ENCODE peak calls at places on chromosomes 2 and 18, in seven cellular contexts. T, G, I, E, M, Q and J are unnamed samples.

GRCh38 chr2:131425191-131426021 is 50.5 kb upstream of the TUBA3D start:
- DNase-seq in M (no peak), I (no peak), Q (no peak), G (no peak), E (no peak), T (peak), J (no peak)

GRCh38 chr2:240947607-240948006 is 41.5 kb downstream of the CROCC2 start:
- DNase-seq in T (no peak), G (peak), I (no peak), M (no peak), E (no peak), Q (no peak), J (no peak)

GRCh38 chr2:181790716-181791649 is 100.5 kb upstream of the ITPRID2 start:
- DNase-seq in M (peak), I (peak), G (no peak), T (peak), E (peak), Q (no peak), J (peak)

GRCh38 chr2:177983183-177983788 is 89.3 kb downstream of the PDE11A start:
- DNase-seq in Q (peak), G (no peak), I (no peak), M (peak), T (peak), E (peak), J (peak)

GRCh38 chr2:142472382-142472781 is 341.6 kb upstream of the LRP1B start:
- DNase-seq in T (peak), M (no peak), Q (no peak), G (no peak), E (no peak), I (no peak), J (no peak)

GRCh38 chr2:231297108-231297908 is 98.2 kb upstream of the B3GNT7 start:
- DNase-seq in M (peak), T (peak), E (peak), I (peak), Q (peak), G (peak), J (peak)

GRCh38 chr2:54483426-54483825 is 27.3 kb downstream of the SPTBN1 start:
- DNase-seq in T (no peak), I (no peak), G (no peak), M (peak), E (peak), Q (no peak), J (no peak)

GRCh38 chr18:29164020-29164706 is 987.2 kb upstream of the CDH2 start:
- DNase-seq in Q (no peak), G (no peak), I (no peak), T (peak), E (peak), M (peak), J (no peak)

GRCh38 chr2:231613054-231613654 is 20.5 kb downstream of the TEX44 start:
- DNase-seq in G (no peak), M (peak), Q (peak), I (no peak), T (no peak), E (no peak), J (no peak)

DNA sequence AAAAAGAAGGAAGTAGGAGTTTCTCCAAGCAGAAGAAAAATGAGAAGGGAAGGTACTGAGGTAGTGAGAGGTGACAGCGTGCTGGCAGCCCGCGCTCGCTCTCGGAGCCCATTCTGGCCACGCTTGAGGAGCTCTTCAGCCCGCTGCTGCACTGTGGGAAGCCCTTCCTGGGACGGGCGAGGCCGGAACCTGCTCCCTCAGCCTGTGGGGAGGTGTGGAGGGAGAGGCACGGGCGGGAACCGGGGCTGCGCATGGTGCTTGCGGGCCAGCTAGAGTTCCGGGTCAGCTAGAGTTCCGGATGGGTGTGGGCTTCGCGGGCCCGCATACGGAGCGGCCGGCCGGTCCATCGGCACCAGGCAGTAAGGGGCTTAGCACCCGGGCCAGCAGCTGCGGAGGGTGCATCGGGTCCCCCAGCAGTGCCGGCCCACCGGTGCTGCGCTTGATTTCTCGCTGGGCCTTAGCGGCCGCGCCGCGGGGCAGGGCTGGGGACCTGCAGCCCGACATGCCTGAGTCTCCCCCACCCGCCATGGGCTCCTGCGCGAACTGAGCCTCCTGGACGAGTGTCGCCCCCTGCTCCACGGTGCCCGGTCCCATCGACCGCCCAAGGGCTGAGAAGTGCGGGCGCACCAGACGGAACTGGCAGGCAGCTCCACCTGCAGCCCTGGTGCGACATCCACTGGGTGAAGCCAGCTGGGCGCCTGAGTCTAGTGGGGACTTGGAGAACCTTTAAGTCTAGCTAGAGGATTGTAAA is 11.1 kb upstream of the CYS1 start:
- DNase-seq in T (no peak), G (no peak), E (no peak), M (no peak), Q (no peak), I (no peak), J (no peak)
- H3K4me3 ChIP-seq in T (peak), G (no peak), E (no peak), M (no peak), Q (no peak), I (peak), J (peak)

GRCh38 chr2:106956416-106956815 is 70.4 kb upstream of the ST6GAL2 start:
- DNase-seq in E (no peak), G (no peak), Q (no peak), M (no peak), I (no peak), T (peak), J (no peak)
- H3K4me3 ChIP-seq in E (no peak), G (no peak), Q (no peak), M (no peak), I (no peak), T (no peak), J (no peak)

GRCh38 chr2:163351966-163352365 is 383.8 kb downstream of the FIGN start:
- DNase-seq in E (no peak), G (no peak), I (no peak), M (no peak), Q (no peak), T (no peak), J (no peak)

GRCh38 chr2:163347982-163348842 is 387.6 kb downstream of the FIGN start:
- DNase-seq in G (peak), I (peak), T (peak), M (peak), E (peak), Q (peak), J (no peak)

GRCh38 chr2:163345795-163346573 is 389.8 kb downstream of the FIGN start:
- DNase-seq in T (peak), Q (no peak), M (peak), G (no peak), I (peak), E (peak), J (peak)

GRCh38 chr2:163343316-163343715 is 392.5 kb downstream of the FIGN start:
- DNase-seq in I (no peak), G (no peak), M (no peak), E (no peak), Q (no peak), T (no peak), J (no peak)

DNA sequence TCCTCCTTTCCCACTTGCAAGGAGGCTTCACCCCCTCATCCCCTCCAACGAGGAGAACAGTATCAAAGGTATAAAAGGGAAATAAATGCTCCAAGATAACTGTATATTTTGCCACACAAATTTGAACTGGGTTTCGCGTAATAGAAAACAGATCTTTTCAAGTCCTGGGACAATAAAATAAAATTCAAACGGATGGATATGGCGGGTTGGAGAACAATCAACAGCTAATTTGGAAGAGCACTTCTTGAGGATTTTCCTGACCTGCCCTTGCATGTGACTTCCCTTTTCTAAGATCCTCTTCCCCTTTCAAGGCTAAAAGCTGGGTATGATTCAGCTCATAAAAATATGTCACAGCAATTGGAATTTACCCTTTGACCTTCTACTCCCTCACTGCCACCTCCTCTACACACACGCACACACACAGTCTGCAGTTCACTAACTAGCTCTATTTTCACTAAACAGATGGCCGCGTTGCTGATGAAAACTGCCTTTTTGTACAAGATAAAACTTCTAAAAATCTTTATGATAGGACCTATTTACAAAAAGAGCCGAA is 386.9 kb downstream of the FIGN start:
- DNase-seq in E (peak), Q (no peak), G (peak), M (peak), I (no peak), T (peak), J (no peak)
- H3K4me3 ChIP-seq in E (peak), Q (no peak), G (peak), M (peak), I (no peak), T (peak), J (no peak)

DNA sequence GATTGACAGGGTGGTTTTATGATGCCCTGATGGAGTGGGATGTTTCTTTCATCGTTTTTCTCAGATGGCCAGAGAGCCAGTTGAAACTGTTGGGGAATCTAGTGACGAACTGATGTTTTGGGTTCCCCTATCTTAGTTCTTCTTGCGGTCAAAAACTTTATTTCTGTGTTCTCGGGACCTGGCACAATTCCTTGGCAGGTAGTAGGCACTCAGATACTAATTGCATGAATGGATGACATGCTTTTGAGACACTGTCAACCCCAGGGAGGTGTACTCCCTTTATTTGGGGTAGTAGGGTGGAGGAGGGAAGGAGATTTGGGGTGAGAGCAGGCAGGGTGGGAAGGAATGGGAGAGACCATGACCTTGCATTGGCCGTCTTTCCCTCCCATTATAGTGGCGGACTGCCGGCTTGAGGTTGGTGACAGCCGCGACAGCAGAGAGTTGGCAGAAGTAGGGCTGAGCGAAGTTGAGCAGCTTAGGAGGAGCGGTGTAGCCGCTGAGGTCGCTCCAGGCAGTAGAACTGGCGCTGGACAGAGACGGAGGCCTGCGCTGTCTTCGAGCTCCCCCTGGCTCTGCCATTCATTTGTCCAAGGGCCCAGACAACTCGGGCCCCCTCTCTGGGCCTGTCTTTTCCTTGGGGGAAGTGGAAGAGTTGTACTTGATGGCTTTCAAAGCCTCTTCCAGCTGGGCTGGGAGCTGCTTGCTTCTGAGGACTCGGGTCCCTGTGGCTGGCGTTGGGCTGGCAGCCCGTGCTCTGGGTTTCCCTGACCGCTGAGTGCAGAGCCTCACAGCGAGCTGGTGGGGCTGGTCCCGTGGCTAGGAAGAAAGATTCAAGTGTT is 2.6 kb downstream of the TET3 start:
- DNase-seq in Q (peak), I (no peak), M (peak), T (no peak), E (peak), G (no peak), J (no peak)
- H3K4me3 ChIP-seq in Q (no peak), I (peak), M (peak), T (no peak), E (no peak), G (no peak), J (peak)

GRCh38 chr18:59628995-59629394 is 68.2 kb downstream of the CCBE1 start:
- DNase-seq in T (no peak), M (no peak), G (no peak), Q (no peak), E (no peak), I (no peak), J (no peak)
- H3K4me3 ChIP-seq in T (no peak), M (no peak), G (no peak), Q (no peak), E (no peak), I (no peak), J (no peak)

GRCh38 chr2:169572821-169573159 is 875 bp downstream of the FASTKD1 start:
- DNase-seq in E (peak), M (no peak), T (no peak), I (no peak), Q (no peak), G (no peak), J (no peak)

GRCh38 chr2:169572189-169572588 is 1.5 kb downstream of the FASTKD1 start:
- DNase-seq in T (no peak), I (no peak), G (no peak), E (no peak), Q (no peak), M (no peak), J (no peak)

GRCh38 chr2:169573160-169573973 is at the start of gene FASTKD1:
- DNase-seq in E (peak), G (peak), I (peak), M (peak), T (peak), Q (peak), J (peak)

GRCh38 chr2:169571571-169571970 is 2.1 kb downstream of the FASTKD1 start:
- DNase-seq in M (no peak), Q (no peak), G (no peak), I (no peak), T (no peak), E (no peak), J (no peak)

GRCh38 chr2:169573974-169574299 is 272 bp upstream of the FASTKD1 start:
- DNase-seq in E (no peak), M (no peak), I (no peak), T (no peak), Q (no peak), G (no peak), J (no peak)
- H3K4me3 ChIP-seq in E (peak), M (peak), I (peak), T (peak), Q (peak), G (peak), J (peak)

GRCh38 chr2:179263460-179264237 is 983 bp downstream of the SESTD1 start:
- DNase-seq in Q (peak), M (peak), I (peak), T (peak), G (peak), E (peak), J (no peak)

GRCh38 chr2:179260224-179260623 is 4.4 kb downstream of the SESTD1 start:
- DNase-seq in G (no peak), I (no peak), T (no peak), M (no peak), Q (no peak), E (no peak), J (no peak)

GRCh38 chr2:179263015-179263414 is 1.6 kb downstream of the SESTD1 start:
- DNase-seq in I (no peak), E (peak), M (peak), Q (no peak), G (no peak), T (peak), J (no peak)

GRCh38 chr2:179261161-179261825 is 3.3 kb downstream of the SESTD1 start:
- DNase-seq in G (no peak), M (no peak), E (no peak), T (no peak), Q (no peak), I (no peak), J (no peak)

DNA sequence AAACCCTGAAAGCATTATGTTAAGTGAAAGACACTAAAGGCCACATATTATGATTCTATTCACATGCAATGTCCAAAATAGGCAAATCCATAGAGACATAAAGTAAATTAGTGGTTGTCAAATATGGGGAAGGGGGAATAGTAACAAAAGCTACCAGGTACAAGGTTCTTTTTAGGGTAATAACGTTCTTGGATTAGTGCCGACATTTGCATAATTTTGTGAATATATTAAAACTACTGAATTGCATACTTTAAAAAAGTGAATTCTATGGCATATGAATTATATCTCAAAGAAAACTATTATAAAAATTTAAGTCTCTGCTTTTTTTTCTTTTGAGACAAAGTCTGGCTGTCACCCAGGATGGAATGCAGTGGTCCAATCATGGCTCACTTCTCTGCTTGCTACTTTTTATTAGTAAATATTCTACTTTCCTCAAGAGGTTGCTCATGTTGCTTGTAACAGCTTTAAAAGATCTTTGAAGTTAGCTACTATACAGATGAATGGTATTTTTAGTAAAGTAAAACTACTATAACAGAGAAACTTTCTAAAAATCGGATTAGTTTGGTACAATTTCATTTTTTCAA is 2.5 kb downstream of the SESTD1 start:
- DNase-seq in G (no peak), T (peak), E (no peak), M (no peak), I (no peak), Q (no peak), J (no peak)
- H3K4me3 ChIP-seq in G (no peak), T (peak), E (no peak), M (no peak), I (no peak), Q (no peak), J (no peak)

GRCh38 chr2:160028431-160029269 is 33.8 kb downstream of the PLA2R1 start:
- DNase-seq in I (no peak), T (peak), E (peak), G (no peak), M (peak), Q (no peak), J (no peak)
- H3K4me3 ChIP-seq in I (no peak), T (peak), E (no peak), G (no peak), M (no peak), Q (no peak), J (no peak)

DNA sequence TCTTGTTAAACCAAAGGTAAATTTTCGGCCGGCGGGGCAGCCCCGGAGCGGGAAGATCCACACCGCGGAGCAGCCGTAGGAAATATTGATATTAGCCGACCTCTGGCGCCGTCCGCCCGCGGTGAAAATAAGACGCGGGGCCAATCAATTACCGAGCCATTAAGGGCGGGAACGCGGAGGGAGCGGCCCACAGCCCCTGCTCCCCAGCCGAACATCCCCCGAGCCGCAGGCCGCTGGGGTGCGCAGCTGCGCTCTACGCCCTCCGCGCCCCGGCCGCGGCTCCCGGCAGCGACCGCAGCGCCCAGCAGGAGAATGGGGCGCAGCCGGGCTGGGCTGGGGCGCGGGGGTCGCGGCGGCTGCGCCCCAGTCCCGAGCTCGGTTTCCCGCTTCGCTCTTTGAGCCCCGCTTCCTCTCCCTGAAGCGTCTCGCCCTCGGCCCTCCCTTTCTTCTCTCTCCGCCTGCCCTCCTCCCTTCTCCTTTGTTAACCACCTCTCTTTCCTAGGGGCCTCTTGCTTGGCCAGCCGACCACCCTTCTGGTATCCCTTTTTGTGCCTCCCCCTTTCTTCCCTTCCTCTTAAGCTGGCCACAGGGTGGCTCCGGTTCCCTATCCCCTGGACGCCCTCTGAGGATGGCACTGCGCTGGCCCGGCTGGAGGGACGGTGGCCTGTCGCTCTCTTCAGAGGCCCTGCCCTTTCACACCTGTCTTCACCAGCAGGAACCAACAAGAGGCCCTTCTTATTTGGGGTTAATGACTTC is 40.9 kb downstream of the CELF4 start:
- DNase-seq in M (no peak), E (no peak), I (no peak), Q (no peak), G (no peak), T (no peak), J (no peak)
- H3K4me3 ChIP-seq in M (no peak), E (no peak), I (no peak), Q (no peak), G (no peak), T (no peak), J (no peak)